ENCODE peak calls at places on chromosomes 13 and 19, in ten cellular contexts. T is H1, P is ovary, Y is K562, I is upper lobe of left lung, V is tibial nerve, W is suprapubic skin, E is transverse colon, O is sigmoid colon, U is SK-N-SH. M is an unnamed sample. For H3K36me3, the result is how much of the 10 kb centered on the place peaks cover.

GRCh38 chr19:17219286-17219685 is 4.1 kb downstream of the USE1 start:
- DNase-seq in T (no peak), W (no peak), V (no peak), U (no peak), O (no peak), P (no peak), Y (no peak), I (no peak), E (no peak), M (no peak)

GRCh38 chr13:36518707-36519106 is 86.4 kb downstream of the CCNA1 start:
- DNase-seq in O (no peak), E (no peak), Y (no peak), U (no peak), P (no peak), V (no peak), T (no peak), W (no peak), I (no peak), M (no peak)

GRCh38 chr19:51511353-51511752 is 9.8 kb upstream of the SIGLEC12 start:
- DNase-seq in O (no peak), E (no peak), W (no peak), V (no peak), I (no peak), T (peak), P (no peak), Y (peak), U (peak), M (no peak)

GRCh38 chr13:73040968-73041580 is 17.7 kb upstream of the KLF5 start:
- DNase-seq in T (no peak), I (no peak), E (peak), O (no peak), Y (no peak), W (no peak), U (no peak), P (no peak), V (no peak), M (no peak)

GRCh38 chr19:46603195-46603637 is 2.1 kb downstream of the CALM3 start:
- DNase-seq in V (no peak), T (no peak), W (peak), P (no peak), U (peak), O (no peak), E (peak), I (no peak), Y (peak), M (peak)

GRCh38 chr13:93690139-93690538 is 463.5 kb downstream of the GPC6 start:
- DNase-seq in I (no peak), P (no peak), E (no peak), W (no peak), T (no peak), U (no peak), O (no peak), V (peak), Y (no peak), M (no peak)

GRCh38 chr19:5407356-5407755 is 47.9 kb upstream of the ZNRF4 start:
- DNase-seq in U (peak), W (no peak), P (no peak), I (no peak), T (no peak), E (no peak), Y (peak), O (no peak), V (no peak), M (no peak)

GRCh38 chr19:27972291-27973040 is 1240.5 kb downstream of the UQCRFS1 start:
- DNase-seq in O (no peak), E (no peak), V (no peak), U (no peak), W (no peak), I (no peak), T (no peak), P (no peak), Y (no peak), M (no peak)

GRCh38 chr13:103788061-103788652 is 721.9 kb upstream of the SLC10A2 start:
- DNase-seq in P (no peak), W (no peak), O (no peak), V (no peak), U (no peak), T (no peak), I (no peak), Y (no peak), E (no peak), M (no peak)

GRCh38 chr19:18520848-18521691 is 800 bp downstream of the ELL start:
- DNase-seq in Y (peak), U (no peak), T (no peak), E (peak), W (no peak), V (peak), O (peak), I (no peak), P (peak), M (peak)

GRCh38 chr19:56071151-56071550 is 49.9 kb downstream of the ZNF787 start:
- DNase-seq in O (no peak), I (no peak), P (no peak), V (no peak), U (peak), Y (peak), E (no peak), T (no peak), W (no peak), M (no peak)

GRCh38 chr13:86870388-86870966 is 800.7 kb upstream of the SLITRK5 start:
- DNase-seq in I (no peak), V (no peak), O (no peak), P (no peak), E (no peak), U (peak), Y (no peak), W (no peak), T (no peak), M (no peak)

GRCh38 chr19:54921082-54921481 is 15.1 kb downstream of the NCR1 start:
- DNase-seq in W (no peak), T (no peak), Y (no peak), U (no peak), I (no peak), P (no peak), O (no peak), V (no peak), E (no peak), M (no peak)

GRCh38 chr19:7149956-7150705 is 80.6 kb downstream of the ZNF557 start:
- DNase-seq in W (no peak), E (no peak), P (no peak), U (peak), O (peak), Y (no peak), I (peak), T (no peak), V (no peak), M (no peak)

GRCh38 chr13:105050696-105051095 is 1484.8 kb downstream of the EFNB2 start:
- DNase-seq in P (no peak), T (no peak), U (no peak), V (no peak), E (no peak), W (no peak), I (no peak), O (no peak), Y (no peak), M (no peak)

GRCh38 chr13:51643882-51644281 is 59.6 kb downstream of the WDFY2 start:
- DNase-seq in U (no peak), Y (no peak), P (no peak), V (no peak), O (no peak), W (no peak), T (no peak), I (no peak), E (no peak), M (no peak)
- H3K27ac ChIP-seq in U (peak), Y (no peak), P (no peak), V (no peak), O (no peak), W (no peak), T (peak), I (no peak), E (no peak), M (no peak)

GRCh38 chr13:113528798-113529180 is 38.3 kb upstream of the DCUN1D2 start:
- DNase-seq in U (no peak), T (no peak), I (no peak), Y (no peak), O (peak), V (no peak), P (no peak), W (no peak), E (no peak), M (no peak)

GRCh38 chr13:113528101-113528797 is 37.7 kb upstream of the DCUN1D2 start:
- DNase-seq in I (no peak), U (no peak), E (no peak), Y (no peak), O (peak), P (no peak), W (no peak), V (no peak), T (no peak), M (peak)

GRCh38 chr13:113531041-113531873 is 40.7 kb upstream of the DCUN1D2 start:
- DNase-seq in Y (no peak), W (no peak), E (no peak), I (no peak), U (no peak), P (no peak), O (peak), T (no peak), V (no peak), M (no peak)

GRCh38 chr13:113527272-113527958 is 36.9 kb upstream of the DCUN1D2 start:
- DNase-seq in P (no peak), W (no peak), V (no peak), E (no peak), I (no peak), Y (no peak), T (no peak), U (no peak), O (no peak), M (peak)

DNA sequence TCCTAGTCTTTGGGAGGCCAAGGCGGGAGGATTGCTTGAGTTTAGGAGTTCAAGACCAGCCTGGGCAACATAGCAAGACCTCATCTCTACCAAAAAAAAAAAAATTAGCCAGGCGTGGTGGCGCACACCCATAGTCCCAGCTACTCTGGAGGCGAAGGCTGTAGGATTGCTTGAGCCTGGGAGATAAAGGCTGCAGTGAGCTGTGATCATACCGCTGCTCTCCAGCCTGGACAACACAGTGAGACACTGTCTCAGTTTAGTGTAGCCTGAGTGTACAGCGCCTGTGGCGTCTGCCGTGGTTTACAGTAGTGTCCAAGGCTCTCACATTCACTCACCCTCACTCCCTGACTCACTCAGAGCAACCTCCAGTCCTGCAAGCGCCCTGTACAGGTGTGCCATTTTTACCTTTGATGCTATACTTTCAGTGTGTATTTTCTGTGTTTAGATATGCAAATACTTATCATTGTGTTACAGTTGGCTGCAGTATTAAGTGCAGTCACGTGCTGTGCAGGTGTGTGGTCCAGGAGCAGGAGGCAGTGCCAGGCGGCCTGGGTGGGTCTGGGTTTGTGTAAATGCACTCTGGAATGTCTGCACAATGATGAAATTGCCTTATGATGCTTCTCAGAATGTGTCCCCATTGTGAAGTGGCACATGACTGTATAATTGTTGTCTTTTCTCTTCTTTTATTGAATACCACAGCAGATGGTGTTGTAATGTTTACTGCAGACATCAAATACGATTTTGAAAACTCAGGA is 36.1 kb upstream of the DCUN1D2 start:
- DNase-seq in Y (no peak), V (no peak), O (no peak), P (no peak), E (no peak), W (no peak), U (no peak), T (no peak), I (no peak), M (peak)
- H3K36me3 ChIP-seq in Y (under half), V (under half), O (half or more), P (under half), E (under half), W (under half), U (half or more), T (under half), I (half or more), M (half or more)

DNA sequence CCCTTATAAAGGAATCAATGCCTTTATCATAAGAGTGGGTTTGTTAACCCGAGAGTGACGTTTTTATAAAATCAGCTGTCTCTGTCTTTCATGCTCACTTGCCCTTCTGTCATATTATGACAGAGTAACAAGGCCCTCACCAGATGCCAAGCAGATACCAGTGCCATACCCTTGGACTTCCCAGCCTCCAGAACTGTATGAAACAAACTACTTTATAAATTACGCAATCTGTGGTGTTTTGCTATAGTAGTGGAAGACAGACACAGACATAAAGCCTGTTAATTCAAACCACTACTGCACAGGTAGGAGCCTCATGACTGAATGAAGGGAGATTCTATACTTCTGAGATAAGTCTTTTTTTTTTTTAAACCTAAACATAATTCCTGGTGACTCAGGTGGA is 4.6 kb downstream of the VN1R1 start:
- DNase-seq in U (no peak), W (no peak), Y (no peak), T (no peak), V (no peak), I (no peak), P (no peak), E (no peak), O (no peak), M (no peak)
- TF ChIP-seq EP300 in U (no peak), W (no peak), Y (no peak), T (no peak), V (no peak), I (no peak), P (no peak), E (no peak), O (no peak), M (no peak)

GRCh38 chr13:91894311-91894710 is 495.9 kb downstream of the GPC5 start:
- DNase-seq in I (no peak), V (no peak), P (no peak), Y (no peak), E (no peak), O (no peak), W (no peak), U (no peak), T (no peak), M (no peak)
- H3K27ac ChIP-seq in I (no peak), V (no peak), P (no peak), Y (no peak), E (no peak), O (no peak), W (no peak), U (no peak), T (no peak), M (no peak)

GRCh38 chr13:111286162-111286561 is 34.3 kb upstream of the TEX29 start:
- DNase-seq in E (no peak), W (no peak), T (no peak), V (no peak), O (no peak), Y (no peak), P (no peak), U (no peak), I (no peak), M (no peak)
- H3K36me3 ChIP-seq in E (under half), W (half or more), T (under half), V (under half), O (half or more), Y (under half), P (under half), U (half or more), I (half or more), M (half or more)

M was measured in stomach.